ENCODE peak calls at places on chromosomes 1 and 21, in four cellular contexts. N is cardiac muscle cell, O is Panc1, W is AG04450. Y is an unnamed sample.

GRCh38 chr1:29249170-29249691 is 12.9 kb downstream of the PTPRU start:
- DNase-seq in N (peak; percentile 70), O (no peak), W (no peak), Y (no peak)

GRCh38 chr1:182301467-182302198 is 90.0 kb downstream of the GLUL start:
- DNase-seq in N (peak; percentile 94), O (no peak), W (no peak), Y (no peak)

GRCh38 chr1:30704271-30704670 is 19.1 kb downstream of the MATN1 start:
- DNase-seq in N (peak; percentile 19), O (no peak), W (no peak), Y (no peak)

GRCh38 chr1:15174615-15174983 is 21.1 kb downstream of the TMEM51 start:
- DNase-seq in N (no peak), O (no peak), W (no peak), Y (no peak)

GRCh38 chr1:27416387-27417111 is 24.1 kb downstream of the GPR3 start:
- DNase-seq in N (peak; percentile 80), O (no peak), W (no peak), Y (no peak)

GRCh38 chr1:167676205-167676915 is 45.4 kb upstream of the MPZL1 start:
- DNase-seq in N (no peak), O (no peak), W (no peak), Y (no peak)

GRCh38 chr1:182054698-182055326 is 6.7 kb downstream of the ZNF648 start:
- DNase-seq in N (peak; percentile 5), O (no peak), W (no peak), Y (no peak)

GRCh38 chr1:205373022-205373421 is 16.3 kb upstream of the KLHDC8A start:
- DNase-seq in N (no peak), O (no peak), W (no peak), Y (no peak)

GRCh38 chr1:91700332-91700731 is 185.6 kb downstream of the TGFBR3 start:
- DNase-seq in N (peak; percentile 55), O (no peak), W (no peak), Y (no peak)

GRCh38 chr1:19591482-19592093 is 52.5 kb upstream of the NBL1 start:
- DNase-seq in N (no peak), O (no peak), W (no peak), Y (no peak)

GRCh38 chr21:25573409-25574206 is 33.7 kb downstream of the MRPL39 start:
- DNase-seq in N (peak; percentile 74), O (peak; percentile 74), W (peak; percentile 83), Y (peak; percentile 92)

GRCh38 chr1:51675177-51675780 is 58.4 kb downstream of the OSBPL9 start:
- DNase-seq in N (no peak), O (no peak), W (no peak), Y (no peak)

GRCh38 chr1:172351761-172352161 is 68.7 kb upstream of the C1orf105 start:
- DNase-seq in N (peak; percentile 69), O (no peak), W (peak; percentile 32), Y (peak; percentile 59)

GRCh38 chr1:156055343-156055645 is 712 bp downstream of the LAMTOR2 start:
- DNase-seq in N (no peak), O (no peak), W (no peak), Y (no peak)

GRCh38 chr1:64172458-64172983 is 30.9 kb upstream of the UBE2U start:
- DNase-seq in N (peak; percentile 11), O (no peak), W (no peak), Y (no peak)

GRCh38 chr21:46048926-46049889 is 48.7 kb upstream of the COL6A2 start:
- DNase-seq in N (peak; percentile 100), O (no peak), W (peak; percentile 100), Y (peak; percentile 99)

GRCh38 chr21:46050651-46051378 is 47.1 kb upstream of the COL6A2 start:
- DNase-seq in N (no peak), O (no peak), W (no peak), Y (no peak)

GRCh38 chr21:46045154-46045553 is 52.8 kb upstream of the COL6A2 start:
- DNase-seq in N (no peak), O (no peak), W (no peak), Y (no peak)

GRCh38 chr21:46049890-46050650 is 47.8 kb upstream of the COL6A2 start:
- DNase-seq in N (no peak), O (no peak), W (no peak), Y (no peak)

GRCh38 chr21:46046471-46046870 is 51.4 kb upstream of the COL6A2 start:
- DNase-seq in N (no peak), O (no peak), W (no peak), Y (no peak)
- TF ChIP-seq CTCF in N (no peak), O (no peak), W (no peak), Y (no peak)

DNA sequence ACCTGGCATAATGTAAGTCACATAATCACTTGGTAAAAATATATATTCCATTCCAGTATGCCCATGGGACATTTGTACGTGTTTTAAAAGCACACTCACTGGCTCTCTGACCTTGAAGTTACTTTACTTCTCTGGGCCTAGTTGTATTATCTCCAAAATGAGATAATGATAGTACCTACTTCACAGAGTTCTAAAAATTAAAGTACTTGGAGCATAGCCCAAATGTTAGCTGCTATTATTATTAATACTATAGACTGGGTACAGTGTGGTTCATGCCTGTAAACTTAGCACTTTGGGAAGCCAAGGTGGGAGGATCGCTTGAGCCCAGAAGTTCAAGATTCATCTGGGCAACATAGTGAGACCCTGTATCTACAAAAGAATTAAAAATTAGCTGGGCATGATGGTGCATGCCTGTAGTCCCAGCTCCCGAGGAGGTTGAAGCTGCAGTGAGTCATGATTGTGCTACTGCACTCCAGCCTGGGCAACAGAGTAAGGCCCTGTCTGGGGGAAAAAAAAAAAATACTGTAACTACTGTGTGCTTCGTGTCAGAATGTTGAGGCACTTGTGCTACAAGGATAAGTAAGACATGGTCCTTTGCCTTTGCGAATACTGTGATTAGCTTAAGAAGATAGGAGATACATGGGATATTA is 45.7 kb downstream of the TDRD5 start:
- DNase-seq in N (no peak), O (no peak), W (no peak), Y (no peak)
- H3K4me3 ChIP-seq in N (no peak overlapping the region), O (no peak overlapping the region), W (no peak overlapping the region), Y (no peak overlapping the region)

GRCh38 chr1:196611873-196612272 is 3.6 kb upstream of the KCNT2 start:
- DNase-seq in N (no peak), O (no peak), W (no peak), Y (no peak)

GRCh38 chr1:196609114-196609737 is 986 bp upstream of the KCNT2 start:
- DNase-seq in N (no peak), O (no peak), W (no peak), Y (peak; percentile 2)

GRCh38 chr1:196603651-196604050 is 4.6 kb downstream of the KCNT2 start:
- DNase-seq in N (no peak), O (no peak), W (no peak), Y (no peak)

GRCh38 chr1:196607940-196608339 is 300 bp downstream of the KCNT2 start:
- DNase-seq in N (peak; percentile 29), O (no peak), W (no peak), Y (no peak)

DNA sequence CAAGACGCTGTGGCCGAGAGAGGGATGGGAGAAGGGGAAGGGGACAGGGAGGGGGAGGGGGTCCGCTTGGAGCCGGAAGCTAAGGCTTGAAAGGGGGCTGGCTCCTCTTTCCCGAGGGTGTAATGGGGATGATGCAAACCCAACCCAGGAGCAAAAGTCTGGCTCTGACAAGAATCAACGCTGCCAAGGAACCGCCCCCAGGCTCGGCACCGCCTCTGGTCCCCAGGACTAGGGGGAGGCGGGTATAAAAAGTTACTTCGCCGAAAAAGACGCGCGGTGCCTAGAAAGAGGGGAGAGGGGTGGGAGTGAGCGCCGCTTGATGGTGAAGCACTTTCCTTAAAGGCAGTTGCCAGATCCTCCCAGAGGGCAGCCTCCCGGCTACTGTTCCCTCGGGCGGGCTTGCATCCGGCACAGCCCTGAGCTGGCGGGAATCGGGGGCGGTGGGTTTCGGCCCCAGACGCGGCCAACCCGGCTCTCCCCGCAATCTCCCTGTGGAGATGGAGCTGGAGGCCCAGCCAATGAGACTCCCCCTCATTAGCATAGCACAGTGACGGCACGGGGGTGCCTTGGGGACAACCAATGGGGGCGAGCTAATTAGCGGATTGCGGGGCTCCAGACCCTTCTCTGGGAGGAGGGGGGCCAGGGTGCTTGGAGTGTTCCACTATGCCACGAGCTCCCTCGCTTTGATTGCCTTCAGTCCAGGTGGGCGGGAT is at the start of gene KCNT2:
- DNase-seq in N (peak; percentile 91), O (no peak), W (peak; percentile 4), Y (peak; percentile 15)
- TF ChIP-seq CTCF in N (no peak), O (no peak), W (no peak), Y (no peak)

GRCh38 chr1:113812661-113813135 is 422 bp upstream of the RSBN1 start:
- DNase-seq in N (peak; percentile 21), O (no peak), W (no peak), Y (no peak)

GRCh38 chr1:113811888-113812660 is at the start of gene RSBN1:
- DNase-seq in N (peak; percentile 99), O (peak; percentile 84), W (peak; percentile 97), Y (peak; percentile 96)

GRCh38 chr1:113811353-113811887 is 856 bp downstream of the RSBN1 start:
- DNase-seq in N (peak; percentile 30), O (no peak), W (no peak), Y (no peak)

GRCh38 chr1:113808450-113809195 is 3.7 kb downstream of the RSBN1 start:
- DNase-seq in N (no peak), O (no peak), W (no peak), Y (no peak)

DNA sequence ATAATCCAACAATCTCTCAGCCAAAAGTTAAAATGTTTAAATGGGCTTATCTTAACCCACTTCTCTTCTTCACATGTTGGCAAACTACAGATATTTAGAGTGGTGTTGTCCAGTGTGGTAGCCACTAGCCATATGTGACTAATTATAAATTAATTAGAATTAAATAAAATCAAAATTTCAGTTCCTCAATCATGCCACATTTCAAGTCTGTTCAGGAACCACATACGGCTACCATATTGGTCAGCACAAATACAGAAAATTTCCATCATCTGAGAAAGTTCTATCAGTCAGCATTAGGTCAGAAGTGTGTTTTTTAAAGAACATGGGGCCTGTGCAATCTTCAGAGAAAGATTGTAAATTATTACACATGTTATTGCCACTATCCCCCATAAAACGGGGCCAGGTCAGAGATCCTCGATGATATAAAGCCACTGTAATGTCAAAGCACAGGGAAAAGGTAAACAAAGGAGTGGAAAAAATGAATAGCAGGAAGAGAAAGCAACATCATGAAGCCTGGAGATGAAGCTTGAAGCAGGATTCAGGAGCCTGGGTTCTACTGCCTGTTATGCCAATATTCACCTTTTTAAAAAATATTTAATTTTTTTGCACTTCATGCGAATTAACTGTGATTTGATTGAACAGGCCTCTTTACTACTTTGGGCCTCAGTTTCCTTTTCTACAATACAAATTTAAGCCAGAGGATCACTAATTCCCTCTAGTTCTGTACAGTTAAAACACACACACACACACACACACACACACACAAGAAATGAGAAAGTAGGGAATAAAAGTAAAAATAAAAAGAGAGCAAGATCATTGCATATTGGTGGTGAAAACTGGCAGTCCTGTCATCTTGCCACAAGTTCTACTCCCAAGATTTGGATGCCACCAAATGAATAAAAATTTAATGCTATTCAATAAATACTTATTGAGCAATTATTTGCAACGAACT is 2.3 kb downstream of the RSBN1 start:
- DNase-seq in N (no peak), O (no peak), W (no peak), Y (no peak)
- H3K4me3 ChIP-seq in N (peak overlapping the region; percentile 59), O (peak overlapping the region; percentile 88), W (peak overlapping the region; percentile 86), Y (peak overlapping the region; percentile 70)

GRCh38 chr1:228794173-228794572 is 58.9 kb downstream of the RHOU start:
- DNase-seq in N (no peak), O (no peak), W (no peak), Y (no peak)
- TF ChIP-seq CTCF in N (no peak), O (no peak), W (no peak), Y (no peak)

Y was measured in HFF-Myc.